ENCODE peak calls at places on chromosomes 12 and 14, in ten cellular contexts. J, F, R, Y, N, X, Q, K, U and G are unnamed samples.

GRCh38 chr12:67433393-67434175 is 164.4 kb downstream of the CAND1 start:
- DNase-seq in J (peak; percentile 60), F (peak; percentile 35), R (no peak), Y (no peak), N (no peak), X (no peak), Q (no peak), K (no peak), U (no peak), G (no peak)

GRCh38 chr12:88145567-88146347 is 3.6 kb downstream of the TMTC3 start:
- DNase-seq in J (no peak), F (no peak), R (no peak), Y (no peak), N (no peak), X (no peak), Q (no peak), K (no peak), U (no peak), G (no peak)

GRCh38 chr14:89349196-89350008 is 67.6 kb downstream of the FOXN3 start:
- DNase-seq in J (peak; percentile 41), F (peak; percentile 65), R (peak; percentile 28), Y (no peak), N (peak; percentile 76), X (no peak), Q (no peak), K (no peak), U (peak; percentile 53), G (no peak)

GRCh38 chr14:104681689-104682074 is 7.7 kb upstream of the INF2 start:
- DNase-seq in J (peak; percentile 74), F (peak; percentile 79), R (no peak), Y (peak; percentile 34), N (peak; percentile 63), X (peak; percentile 79), Q (peak; percentile 93), K (peak; percentile 80), U (peak; percentile 92), G (no peak)

GRCh38 chr12:94187351-94187750 is 39.0 kb downstream of the PLXNC1 start:
- DNase-seq in J (no peak), F (no peak), R (no peak), Y (no peak), N (no peak), X (no peak), Q (no peak), K (no peak), U (no peak), G (no peak)

GRCh38 chr12:108234155-108234554 is 105.0 kb downstream of the CMKLR1 start:
- DNase-seq in J (no peak), F (no peak), R (no peak), Y (no peak), N (no peak), X (peak; percentile 4), Q (no peak), K (no peak), U (no peak), G (no peak)

GRCh38 chr14:90191154-90191553 is 65.2 kb upstream of the PSMC1 start:
- DNase-seq in J (no peak), F (no peak), R (no peak), Y (no peak), N (no peak), X (no peak), Q (no peak), K (no peak), U (peak; percentile 8), G (no peak)

GRCh38 chr12:108665608-108666202 is 32.0 kb upstream of the SELPLG start:
- DNase-seq in J (no peak), F (no peak), R (no peak), Y (no peak), N (no peak), X (no peak), Q (no peak), K (no peak), U (no peak), G (no peak)

GRCh38 chr12:6089041-6089823 is 35.2 kb downstream of the VWF start:
- DNase-seq in J (peak; percentile 62), F (peak; percentile 33), R (no peak), Y (no peak), N (no peak), X (no peak), Q (no peak), K (no peak), U (peak; percentile 22), G (no peak)

GRCh38 chr12:121776190-121777098 is 17.0 kb downstream of the RHOF start:
- DNase-seq in J (no peak), F (peak; percentile 53), R (no peak), Y (no peak), N (peak; percentile 69), X (peak; percentile 66), Q (peak; percentile 84), K (no peak), U (peak; percentile 89), G (peak; percentile 76)

GRCh38 chr14:78240567-78240966 is 70.4 kb downstream of the NRXN3 start:
- DNase-seq in J (no peak), F (no peak), R (no peak), Y (no peak), N (no peak), X (no peak), Q (no peak), K (no peak), U (no peak), G (no peak)

GRCh38 chr14:104682107-104682593 is 7.3 kb upstream of the INF2 start:
- DNase-seq in J (no peak), F (no peak), R (no peak), Y (no peak), N (no peak), X (no peak), Q (no peak), K (no peak), U (no peak), G (no peak)

DNA sequence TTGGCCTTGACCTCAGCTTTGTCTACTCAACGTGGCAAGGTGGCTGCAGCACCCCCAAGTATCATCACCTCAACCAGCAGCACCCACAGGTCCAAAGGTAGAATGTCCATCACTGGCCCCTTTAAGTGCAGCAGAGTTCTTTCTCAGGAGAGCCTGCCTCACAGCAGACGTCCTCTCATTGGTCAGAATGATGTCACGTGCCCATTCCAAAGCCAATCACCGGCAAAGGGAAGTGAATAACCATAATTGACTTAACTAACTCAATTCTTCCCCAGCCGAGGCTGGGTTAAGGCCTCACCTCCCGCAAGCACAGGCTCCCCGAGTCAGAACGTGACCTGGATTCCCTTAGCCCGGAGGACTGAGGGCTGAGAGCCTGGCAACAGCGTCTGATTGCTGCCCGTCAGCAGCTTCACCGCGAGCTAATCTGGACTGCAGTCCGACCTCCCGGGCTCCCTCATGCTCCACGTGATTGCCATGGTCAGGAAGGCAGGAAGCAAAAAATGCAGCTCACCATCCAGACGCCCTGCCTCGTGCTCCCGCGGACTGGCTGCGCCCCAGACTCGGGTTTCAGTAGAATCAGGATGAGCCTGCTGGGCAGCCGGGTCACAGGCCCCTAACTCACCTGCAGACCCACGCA is 92.1 kb upstream of the FZD10 start:
- DNase-seq in J (no peak), F (no peak), R (no peak), Y (peak; percentile 48), N (no peak), X (no peak), Q (peak; percentile 27), K (no peak), U (no peak), G (no peak)
- H3K4me3 ChIP-seq in J (no peak overlapping the region), F (no peak overlapping the region), R (no peak overlapping the region), Y (peak overlapping the region; percentile 19), N (no peak overlapping the region), X (no peak overlapping the region), Q (peak overlapping the region; percentile 18), K (no peak overlapping the region), U (no peak overlapping the region), G (no peak overlapping the region)

DNA sequence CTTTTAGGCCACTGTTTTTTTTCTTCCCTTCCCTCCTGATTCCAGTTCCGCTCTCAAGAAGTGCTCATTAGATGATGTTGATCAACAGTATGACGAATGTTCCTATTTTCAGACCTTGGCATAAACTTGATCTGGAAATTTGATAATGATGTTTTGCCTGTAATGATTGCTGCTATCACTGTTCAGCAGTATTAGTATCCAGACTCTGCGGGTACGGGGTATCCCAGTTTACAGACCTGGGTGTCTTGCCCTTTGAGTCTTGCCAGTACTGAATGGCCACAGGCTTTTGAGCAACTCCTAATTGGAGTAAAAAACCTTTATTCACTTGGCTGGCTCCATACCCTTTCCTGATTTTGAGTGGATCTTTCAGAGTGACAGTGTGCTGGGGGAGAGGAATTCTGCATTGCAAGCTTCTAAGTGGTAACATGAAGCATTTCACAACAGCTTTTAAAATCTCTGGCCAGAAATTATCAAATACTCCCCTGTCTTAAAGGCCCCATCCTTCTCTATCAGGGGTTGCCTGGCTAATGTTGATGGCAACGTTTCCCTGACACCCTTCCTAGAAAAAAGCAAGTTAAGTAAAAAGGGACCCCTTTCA is 5.9 kb upstream of the ASB8 start:
- DNase-seq in J (no peak), F (no peak), R (no peak), Y (no peak), N (no peak), X (no peak), Q (no peak), K (no peak), U (no peak), G (no peak)
- H3K4me3 ChIP-seq in J (no peak overlapping the region), F (no peak overlapping the region), R (no peak overlapping the region), Y (no peak overlapping the region), N (no peak overlapping the region), X (no peak overlapping the region), Q (no peak overlapping the region), K (no peak overlapping the region), U (no peak overlapping the region), G (no peak overlapping the region)

DNA sequence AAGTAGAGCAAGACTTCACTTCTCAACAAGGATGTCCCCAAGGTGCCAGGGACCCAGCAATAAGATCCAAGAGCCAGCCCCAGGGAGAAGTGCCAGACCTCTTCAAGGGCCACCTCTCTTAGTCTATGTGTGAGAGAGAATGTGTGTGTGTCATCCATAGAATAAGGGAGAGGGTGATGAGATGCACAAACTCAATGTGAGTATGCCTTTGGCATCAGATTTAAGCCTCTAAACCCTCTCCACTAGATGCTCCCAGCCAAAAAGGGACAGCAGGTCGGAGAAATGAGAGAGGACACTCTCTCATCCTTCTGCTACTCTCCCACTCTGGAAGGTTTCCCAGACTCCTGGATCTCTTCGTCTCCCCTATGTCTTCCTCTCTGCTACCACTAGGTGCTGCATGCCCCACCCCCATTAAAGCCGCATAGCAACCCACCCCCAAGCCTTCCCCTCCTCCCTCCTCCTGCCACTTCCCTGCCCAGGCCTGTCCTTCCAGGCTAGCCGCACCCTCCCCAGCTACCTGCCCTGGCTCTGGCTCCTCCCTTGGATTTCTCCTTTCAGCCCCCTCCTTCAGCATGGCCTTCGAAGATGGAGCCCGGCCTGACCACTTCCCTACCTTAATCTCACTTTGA is 7.6 kb downstream of the RARG start:
- DNase-seq in J (no peak), F (no peak), R (no peak), Y (no peak), N (no peak), X (no peak), Q (no peak), K (no peak), U (no peak), G (no peak)
- H3K4me3 ChIP-seq in J (no peak overlapping the region), F (no peak overlapping the region), R (no peak overlapping the region), Y (no peak overlapping the region), N (no peak overlapping the region), X (no peak overlapping the region), Q (no peak overlapping the region), K (no peak overlapping the region), U (no peak overlapping the region), G (no peak overlapping the region)

DNA sequence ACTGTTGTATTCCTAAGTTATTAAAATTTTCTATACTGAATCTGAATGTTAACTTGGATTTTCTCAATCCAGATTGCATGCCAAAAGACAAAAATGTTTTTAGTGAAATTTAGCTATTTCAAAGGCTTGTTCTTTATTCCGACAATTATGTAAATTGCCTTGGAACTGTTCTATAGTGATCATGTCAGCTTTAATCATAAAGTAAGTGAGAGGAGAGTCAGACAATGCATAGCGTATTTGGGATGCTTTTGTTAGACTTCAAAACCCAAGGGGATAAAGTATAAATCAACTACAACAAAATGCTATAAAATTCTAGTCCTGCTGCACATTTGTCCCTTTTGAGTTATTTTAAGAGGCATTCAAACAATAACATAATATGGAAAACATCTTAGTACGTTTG is 11.3 kb downstream of the RTRAF start:
- DNase-seq in J (no peak), F (no peak), R (no peak), Y (no peak), N (no peak), X (no peak), Q (no peak), K (no peak), U (no peak), G (no peak)
- H3K4me3 ChIP-seq in J (no peak overlapping the region), F (no peak overlapping the region), R (no peak overlapping the region), Y (no peak overlapping the region), N (no peak overlapping the region), X (no peak overlapping the region), Q (no peak overlapping the region), K (no peak overlapping the region), U (no peak overlapping the region), G (no peak overlapping the region)